ENCODE peak calls at places on chromosome 17, in five cellular contexts. G, O, J, N and M are unnamed samples.

GRCh38 chr17:61303334-61304096 is 96.1 kb upstream of the TBX2 start:
- DNase-seq in G (no peak), O (no peak), J (no peak), N (no peak), M (no peak)

GRCh38 chr17:72065556-72065955 is 55.3 kb upstream of the SOX9 start:
- DNase-seq in G (no peak), O (no peak), J (no peak), N (no peak), M (no peak)

GRCh38 chr17:64411999-64412771 is 21.5 kb upstream of the PECAM1 start:
- DNase-seq in G (no peak), O (peak; percentile 7), J (no peak), N (peak; percentile 67), M (no peak)

GRCh38 chr17:65527857-65528591 is 33.4 kb downstream of the AXIN2 start:
- DNase-seq in G (peak; percentile 72), O (no peak), J (no peak), N (no peak), M (no peak)

GRCh38 chr17:37239690-37240344 is 136.0 kb upstream of the C17orf78 start:
- DNase-seq in G (peak; percentile 8), O (no peak), J (peak; percentile 3), N (no peak), M (no peak)

GRCh38 chr17:67030641-67031040 is 13.7 kb upstream of the CACNG1 start:
- DNase-seq in G (no peak), O (no peak), J (no peak), N (no peak), M (no peak)

GRCh38 chr17:73667184-73667959 is 23.1 kb upstream of the SDK2 start:
- DNase-seq in G (no peak), O (no peak), J (no peak), N (no peak), M (no peak)

GRCh38 chr17:40068584-40068916 is 5.8 kb downstream of the THRA start:
- DNase-seq in G (no peak), O (no peak), J (no peak), N (no peak), M (no peak)

GRCh38 chr17:77107506-77108433 is 33.0 kb upstream of the SEC14L1 start:
- DNase-seq in G (no peak), O (no peak), J (no peak), N (no peak), M (peak; percentile 94)

DNA sequence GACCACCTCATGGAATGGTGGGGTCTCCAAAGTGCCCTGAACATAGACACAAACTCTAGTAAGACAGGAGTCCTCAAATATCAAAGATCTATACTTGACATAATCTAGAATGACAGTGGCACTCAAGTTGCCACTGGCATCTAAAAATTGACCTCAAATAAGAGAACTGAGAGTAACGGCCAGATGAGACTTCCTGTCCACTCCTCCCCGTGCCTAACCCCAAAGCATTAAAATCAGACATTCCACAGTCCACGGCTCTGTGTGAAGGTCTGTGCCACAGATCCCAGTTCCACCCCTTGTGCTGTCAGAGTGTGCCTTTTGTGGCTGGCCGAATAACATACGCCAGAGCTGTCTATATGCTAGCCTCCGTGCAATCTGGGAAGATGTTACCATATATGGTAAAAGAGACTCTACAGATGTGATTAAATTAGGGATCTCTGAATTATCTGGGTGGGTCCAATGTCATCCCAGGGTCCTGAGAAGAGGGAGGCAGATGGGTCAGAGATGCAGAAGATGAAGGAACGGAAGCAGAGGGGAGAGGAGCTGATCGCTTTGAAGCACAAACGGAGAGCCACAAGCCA is 21.0 kb upstream of the EVPL start:
- DNase-seq in G (no peak), O (no peak), J (no peak), N (no peak), M (no peak)
- TF ChIP-seq SRF in G (no peak), O (no peak), J (no peak), N (no peak), M (no peak)

DNA sequence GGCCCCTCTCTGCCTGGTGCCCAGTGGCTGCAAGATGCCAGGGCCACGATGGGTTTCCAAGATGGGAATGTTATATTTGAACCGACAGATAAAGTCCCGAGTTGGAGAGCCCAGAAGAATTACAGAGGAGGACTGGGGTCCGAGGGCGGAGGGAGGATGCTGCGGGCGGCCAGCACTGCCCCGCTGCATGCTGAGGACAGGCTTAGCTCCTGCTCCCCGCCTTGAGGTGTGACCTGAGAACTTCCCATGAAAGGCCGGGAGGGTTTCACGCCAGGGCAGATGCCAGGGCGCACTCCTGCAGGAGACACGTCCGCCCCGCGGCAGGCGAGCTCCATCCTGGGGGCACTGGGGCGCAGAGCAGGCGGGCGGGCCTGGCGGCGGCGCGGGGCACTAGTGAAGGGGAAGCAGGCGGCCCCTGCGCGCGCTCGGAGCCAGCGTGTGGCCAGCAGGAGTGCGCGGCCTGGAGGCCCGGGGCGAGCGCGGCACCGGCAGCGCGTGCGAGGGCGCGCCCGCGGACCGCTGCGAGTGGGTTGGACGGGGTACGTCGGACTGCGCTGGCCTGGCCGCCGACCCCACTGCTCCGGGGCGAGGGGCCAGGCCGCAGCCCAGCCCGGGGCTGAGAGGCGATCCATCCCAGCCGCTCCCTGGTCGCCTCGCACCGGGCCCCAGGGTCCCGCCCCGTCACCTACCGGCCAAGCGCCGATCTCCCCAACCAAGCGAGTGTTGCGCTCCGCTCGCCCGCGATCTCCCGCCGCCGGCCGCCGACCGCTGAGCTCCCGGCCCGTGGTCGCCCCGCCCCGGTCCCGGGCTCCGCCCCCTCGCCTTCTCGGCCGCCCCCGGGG is at the start of gene MAP3K14:
- DNase-seq in G (peak; percentile 68), O (no peak), J (no peak), N (peak; percentile 80), M (no peak)
- TF ChIP-seq SRF in G (no peak), O (no peak), J (no peak), N (no peak), M (no peak)

DNA sequence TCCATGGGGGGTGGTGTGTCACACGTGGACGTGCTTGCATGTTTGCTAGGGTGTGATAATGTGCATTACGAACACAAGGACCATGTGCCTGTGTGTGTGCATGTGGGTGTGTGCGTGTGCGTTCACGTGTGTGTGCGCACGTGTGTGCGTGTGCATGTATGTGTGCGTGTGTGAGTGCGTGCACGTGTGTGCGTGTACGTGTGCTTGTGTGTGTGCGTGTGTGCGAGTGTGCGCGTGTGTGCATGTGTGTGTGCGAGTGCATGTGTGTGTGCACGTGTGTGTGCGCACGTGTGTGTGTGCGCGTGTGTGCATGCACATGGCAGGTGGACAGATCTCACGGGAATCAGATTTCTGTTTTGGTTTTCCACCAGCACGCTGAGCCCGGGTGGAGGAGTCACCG is 29.5 kb downstream of the RNF213 start:
- DNase-seq in G (no peak), O (no peak), J (no peak), N (no peak), M (no peak)
- TF ChIP-seq SRF in G (no peak), O (no peak), J (no peak), N (no peak), M (no peak)

GRCh38 chr17:6642592-6642991 is 1.7 kb downstream of the TXNDC17 start:
- DNase-seq in G (no peak), O (no peak), J (no peak), N (no peak), M (no peak)

GRCh38 chr17:6640536-6641373 is at the start of the genes KIAA0753 and TXNDC17:
- DNase-seq in G (peak; percentile 79), O (peak; percentile 74), J (peak; percentile 83), N (peak; percentile 92), M (peak; percentile 84)

GRCh38 chr17:6641374-6641818 is 536 bp downstream of the TXNDC17 start:
- DNase-seq in G (no peak), O (no peak), J (no peak), N (no peak), M (no peak)

GRCh38 chr17:6639651-6640535 is 618 bp downstream of the KIAA0753 start:
- DNase-seq in G (no peak), O (peak; percentile 9), J (no peak), N (no peak), M (no peak)

GRCh38 chr17:6643460-6644125 is 2.7 kb downstream of the TXNDC17 start:
- DNase-seq in G (no peak), O (no peak), J (no peak), N (no peak), M (no peak)
- TF ChIP-seq SRF in G (no peak), O (no peak), J (no peak), N (no peak), M (no peak)

DNA sequence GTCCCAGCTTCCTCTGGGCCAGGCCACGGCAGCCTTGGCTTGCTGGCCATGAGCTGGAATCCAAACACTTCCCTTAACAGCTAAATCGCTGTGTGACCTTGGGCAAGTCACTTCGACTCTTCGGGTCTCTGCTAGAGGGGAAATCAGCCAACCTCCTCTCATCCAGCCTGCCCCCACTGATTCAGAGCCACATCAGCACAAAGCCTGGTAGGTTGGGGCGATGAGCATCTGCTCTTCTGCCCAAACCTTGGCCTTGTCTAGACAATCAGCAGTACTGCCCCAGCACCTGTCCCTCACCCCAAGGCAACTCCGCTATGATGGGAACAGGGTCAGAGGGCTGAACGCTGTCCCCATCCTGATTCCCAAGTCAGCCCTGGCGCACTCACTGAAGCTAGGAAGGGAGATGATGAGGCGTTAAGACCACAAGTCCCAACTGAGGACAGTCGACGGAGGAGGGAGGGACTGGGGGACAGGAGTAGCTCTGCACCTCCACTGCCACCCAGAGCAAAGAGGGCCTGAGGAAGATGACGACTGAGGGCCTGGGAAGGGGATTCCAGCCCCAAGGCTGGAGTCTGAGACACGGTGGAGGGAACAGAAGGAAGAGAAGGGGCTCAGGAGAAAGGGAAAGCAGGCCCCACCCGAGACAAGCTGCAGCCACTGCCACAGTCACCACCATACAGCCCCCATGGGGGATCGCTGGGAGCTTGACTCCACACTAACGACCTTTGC is 1.3 kb downstream of the CLUH start:
- DNase-seq in G (no peak), O (no peak), J (no peak), N (no peak), M (no peak)
- TF ChIP-seq SRF in G (no peak), O (no peak), J (no peak), N (no peak), M (no peak)

DNA sequence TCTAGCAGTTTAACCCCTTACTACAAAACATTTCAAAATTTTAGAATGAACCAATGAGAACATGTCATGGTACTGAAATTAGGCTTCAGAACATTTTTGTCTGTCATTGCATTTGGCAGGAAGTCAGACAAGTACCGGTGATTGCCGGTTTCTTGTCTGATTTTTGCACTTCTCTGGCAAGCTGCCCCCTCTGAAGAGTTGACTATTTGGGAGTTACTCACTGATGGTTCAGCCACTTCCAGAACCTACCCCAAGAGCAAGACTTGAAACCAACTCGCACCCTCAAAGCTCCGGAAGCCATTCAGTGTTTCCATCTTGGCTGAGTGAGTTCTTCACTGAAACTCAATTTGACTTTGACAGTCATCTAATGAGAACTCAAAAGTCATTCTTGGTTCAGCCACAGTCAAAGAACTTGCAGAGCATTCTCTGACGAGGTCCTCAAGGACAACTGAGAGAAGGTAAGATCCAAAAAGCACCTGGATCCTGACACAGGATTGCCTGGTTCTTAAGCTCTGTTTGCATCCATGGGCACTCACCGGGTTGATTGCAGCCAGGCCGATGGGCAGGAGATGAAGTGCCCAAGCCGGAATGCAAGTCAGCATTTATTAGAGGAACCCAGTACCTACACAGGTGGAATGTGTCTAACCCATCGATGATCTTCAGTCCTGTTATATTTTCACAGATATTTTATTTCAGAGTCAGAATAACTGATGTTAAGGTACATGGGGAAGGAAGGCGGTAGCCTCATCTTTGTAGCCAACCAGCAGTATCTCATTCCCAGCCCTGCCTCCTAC is 93.6 kb downstream of the USP22 start:
- DNase-seq in G (no peak), O (no peak), J (no peak), N (no peak), M (no peak)
- TF ChIP-seq SRF in G (no peak), O (no peak), J (no peak), N (no peak), M (no peak)